ENCODE peak calls at places on chromosomes 13 and 19, in five cellular contexts. Y is GM23338, O is GM23248, R is PC-3, G is MM.1S. J is an unnamed sample. For H3F3A, the result is how much of the 10 kb centered on the place peaks cover.

GRCh38 chr13:68254151-68254550 is 1024.0 kb upstream of the PCDH9 start:
- DNase-seq in Y (no peak), O (no peak), R (no peak), G (no peak), J (no peak)

GRCh38 chr19:38650180-38650775 is 2.8 kb downstream of the ACTN4 start:
- DNase-seq in Y (no peak), O (peak), R (no peak), G (no peak), J (no peak)

GRCh38 chr13:98706446-98707110 is 45.9 kb downstream of the SLC15A1 start:
- DNase-seq in Y (no peak), O (no peak), R (peak), G (no peak), J (no peak)

GRCh38 chr19:12365094-12365371 is 450 bp downstream of the ZNF442 start:
- DNase-seq in Y (peak), O (peak), R (peak), G (no peak), J (no peak)

GRCh38 chr13:110340812-110341444 is 33.8 kb downstream of the COL4A2 start:
- DNase-seq in Y (no peak), O (peak), R (no peak), G (no peak), J (no peak)

GRCh38 chr13:42328672-42329071 is 56.7 kb downstream of the AKAP11 start:
- DNase-seq in Y (no peak), O (no peak), R (no peak), G (peak), J (no peak)

GRCh38 chr19:30391554-30392551 is 19.7 kb downstream of the ZNF536 start:
- DNase-seq in Y (peak), O (no peak), R (no peak), G (no peak), J (peak)

GRCh38 chr19:10533656-10534386 is 9.9 kb upstream of the ATG4D start:
- DNase-seq in Y (no peak), O (peak), R (no peak), G (no peak), J (no peak)

GRCh38 chr19:35135389-35135909 is 590 bp upstream of the LGI4 start:
- DNase-seq in Y (peak), O (peak), R (peak), G (peak), J (peak)

GRCh38 chr19:4009990-4010807 is 2.7 kb downstream of the PIAS4 start:
- DNase-seq in Y (no peak), O (peak), R (no peak), G (no peak), J (no peak)
- H3K4me2 ChIP-seq in Y (no peak), O (no peak), R (no peak), G (no peak), J (no peak)

GRCh38 chr19:46935066-46935663 is 74.4 kb downstream of the ARHGAP35 start:
- DNase-seq in Y (no peak), O (no peak), R (no peak), G (no peak), J (no peak)

GRCh38 chr19:46927893-46928292 is 67.1 kb downstream of the ARHGAP35 start:
- DNase-seq in Y (no peak), O (no peak), R (no peak), G (peak), J (no peak)

GRCh38 chr19:46928951-46929350 is 68.2 kb downstream of the ARHGAP35 start:
- DNase-seq in Y (peak), O (peak), R (peak), G (no peak), J (no peak)

GRCh38 chr19:46931197-46931596 is 70.4 kb downstream of the ARHGAP35 start:
- DNase-seq in Y (no peak), O (no peak), R (no peak), G (no peak), J (no peak)

GRCh38 chr19:46932346-46932745 is 71.5 kb downstream of the ARHGAP35 start:
- DNase-seq in Y (no peak), O (peak), R (peak), G (no peak), J (no peak)
- H3F3A ChIP-seq in Y (under half), O (under half), R (under half), G (under half), J (under half)

GRCh38 chr19:16895467-16896097 is 6.8 kb downstream of the F2RL3 start:
- DNase-seq in Y (no peak), O (no peak), R (no peak), G (no peak), J (peak)
- TF ChIP-seq EZH2phosphoT487 in Y (no peak), O (no peak), R (no peak), G (no peak), J (no peak)

GRCh38 chr13:108586826-108587225 is 42.6 kb upstream of the MYO16 start:
- DNase-seq in Y (no peak), O (no peak), R (no peak), G (no peak), J (no peak)
- H3K4me2 ChIP-seq in Y (no peak), O (no peak), R (no peak), G (no peak), J (no peak)

DNA sequence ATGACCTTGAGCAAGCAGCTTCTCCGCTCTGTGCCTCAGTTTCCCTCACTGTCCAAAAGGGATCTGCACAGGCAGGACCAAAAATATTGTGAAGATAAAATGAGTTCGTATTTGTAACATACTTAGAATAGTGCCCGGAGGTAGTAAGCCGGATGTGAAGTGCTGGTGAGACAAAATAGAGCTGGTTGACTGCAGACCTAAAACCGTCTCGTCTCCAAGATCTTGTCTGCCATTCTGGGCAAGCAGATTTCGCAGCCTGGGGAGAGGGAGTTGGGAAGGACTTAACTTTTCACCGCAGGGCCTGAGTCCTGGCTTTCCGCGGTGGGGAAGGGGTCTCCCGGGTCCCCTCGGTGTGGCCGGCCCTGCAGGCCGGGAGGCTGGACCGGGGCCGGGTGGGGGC is 8.2 kb upstream of the BBC3 start:
- DNase-seq in Y (peak), O (peak), R (no peak), G (no peak), J (no peak)
- H3F3A ChIP-seq in Y (under half), O (under half), R (under half), G (under half), J (under half)

DNA sequence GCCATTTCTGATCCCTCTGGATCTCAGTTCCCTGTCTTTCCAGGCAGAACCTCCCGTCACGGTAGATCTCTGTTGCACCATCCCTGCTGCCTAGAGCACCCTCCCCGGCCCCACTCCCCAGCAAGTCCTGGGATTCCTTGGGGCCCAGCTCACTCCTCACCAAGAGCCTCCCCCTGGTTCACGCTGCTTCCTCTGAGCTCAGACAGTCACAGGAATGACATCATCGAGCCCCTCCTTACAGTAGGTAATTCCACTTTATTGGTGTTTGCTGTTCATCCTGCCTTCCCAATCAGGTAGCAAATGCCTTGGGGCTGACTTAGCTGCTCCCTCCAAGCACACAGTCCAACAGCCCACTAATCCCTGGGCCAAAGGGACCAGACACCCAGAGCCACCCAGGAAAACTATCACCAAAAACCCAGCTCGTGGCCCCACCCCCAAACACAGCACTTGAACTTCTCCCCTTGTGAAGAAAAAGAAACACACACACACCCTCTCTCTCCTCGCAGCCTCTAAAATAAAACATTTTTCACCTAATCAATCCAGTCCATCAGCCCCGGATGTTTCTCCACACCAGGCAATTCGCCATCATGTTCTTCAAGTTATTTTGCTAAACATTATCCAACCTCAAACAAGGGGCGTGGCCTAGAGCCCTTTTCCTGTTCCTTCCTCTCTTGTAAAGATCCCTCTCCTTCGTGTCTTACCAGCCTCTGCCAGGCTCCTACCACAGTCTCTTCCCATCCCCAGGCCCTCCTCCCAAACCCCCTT is 2.5 kb downstream of the NAPA start:
- DNase-seq in Y (no peak), O (peak), R (peak), G (no peak), J (no peak)
- TF ChIP-seq EZH2phosphoT487 in Y (no peak), O (no peak), R (no peak), G (no peak), J (no peak)

GRCh38 chr19:17097593-17098126 is 22.1 kb downstream of the MYO9B start:
- DNase-seq in Y (no peak), O (peak), R (peak), G (no peak), J (no peak)

GRCh38 chr19:17095141-17095919 is 19.8 kb downstream of the MYO9B start:
- DNase-seq in Y (no peak), O (peak), R (no peak), G (no peak), J (no peak)

GRCh38 chr19:17103177-17103576 is 27.6 kb downstream of the MYO9B start:
- DNase-seq in Y (peak), O (peak), R (peak), G (no peak), J (peak)

GRCh38 chr19:17101686-17102628 is 26.4 kb downstream of the MYO9B start:
- DNase-seq in Y (no peak), O (no peak), R (no peak), G (no peak), J (no peak)

GRCh38 chr19:17098326-17098725 is 22.7 kb downstream of the MYO9B start:
- DNase-seq in Y (no peak), O (no peak), R (no peak), G (no peak), J (no peak)
- H3K4me2 ChIP-seq in Y (no peak), O (no peak), R (no peak), G (no peak), J (no peak)

J was measured in neural progenitor cell.